ENCODE peak calls at places on chromosome 12, in nine cellular contexts. I, F, D, S, B, P, W, C and A are unnamed samples.
A peak's percentile ranks its signal among the peaks of the same experiment; 100 is the strongest.

GRCh38 chr12:110355080-110355479 is 48.4 kb downstream of the ANAPC7 start:
- DNase-seq in P (no peak), I (no peak), B (peak; percentile 49), S (peak; percentile 37), C (no peak), D (no peak), W (no peak), F (no peak), A (no peak)

GRCh38 chr12:23004473-23005020 is 379.6 kb downstream of the ETNK1 start:
- DNase-seq in F (no peak), P (no peak), W (no peak), D (no peak), C (no peak), B (no peak), I (no peak), S (no peak), A (no peak)

GRCh38 chr12:107545737-107546363 is 139.7 kb upstream of the PWP1 start:
- DNase-seq in F (no peak), S (no peak), D (no peak), C (no peak), W (no peak), I (no peak), P (peak; percentile 37), B (no peak), A (no peak)

GRCh38 chr12:94207467-94208432 is 59.4 kb downstream of the PLXNC1 start:
- DNase-seq in W (no peak), C (no peak), D (peak; percentile 76), B (no peak), P (no peak), I (no peak), S (no peak), F (peak; percentile 61), A (no peak)

GRCh38 chr12:113894717-113895116 is 71.4 kb downstream of the RBM19 start:
- DNase-seq in P (no peak), C (no peak), W (no peak), S (no peak), I (no peak), F (no peak), D (no peak), B (no peak), A (no peak)

GRCh38 chr12:103499571-103499970 is 3.8 kb upstream of the C12orf42 start:
- DNase-seq in F (no peak), P (no peak), W (no peak), B (no peak), I (no peak), C (no peak), S (no peak), D (no peak), A (no peak)

GRCh38 chr12:111628505-111629260 is 29.6 kb upstream of the ATXN2 start:
- DNase-seq in D (no peak), W (no peak), F (no peak), I (no peak), C (no peak), S (no peak), P (no peak), B (no peak), A (no peak)

GRCh38 chr12:57242691-57243454 is 8.1 kb downstream of the STAC3 start:
- DNase-seq in B (peak; percentile 59), S (peak; percentile 89), C (no peak), D (peak; percentile 61), F (peak; percentile 52), I (peak; percentile 71), W (peak; percentile 63), P (peak; percentile 35), A (peak; percentile 97)

GRCh38 chr12:54654926-54655325 is 6.8 kb upstream of the DCD start:
- DNase-seq in C (no peak), D (no peak), S (no peak), I (no peak), P (no peak), W (no peak), F (no peak), B (no peak), A (no peak)

GRCh38 chr12:4824415-4824814 is 85.3 kb upstream of the KCNA1 start:
- DNase-seq in P (peak; percentile 74), D (no peak), C (no peak), W (no peak), I (no peak), F (peak; percentile 48), S (no peak), B (no peak), A (no peak)

GRCh38 chr12:49706351-49707126 is 666 bp downstream of the FMNL3 start:
- DNase-seq in B (no peak), I (peak; percentile 65), S (peak; percentile 57), P (peak; percentile 47), D (peak; percentile 38), C (no peak), F (peak; percentile 40), W (peak; percentile 26), A (peak; percentile 40)

GRCh38 chr12:116594325-116595038 is 35.3 kb downstream of the MAP1LC3B2 start:
- DNase-seq in P (no peak), B (peak; percentile 38), S (no peak), W (no peak), I (no peak), D (peak; percentile 72), C (no peak), F (no peak), A (no peak)

GRCh38 chr12:115799610-115800009 is 477.9 kb downstream of the MED13L start:
- DNase-seq in W (no peak), C (no peak), F (no peak), I (no peak), D (no peak), B (no peak), S (no peak), P (no peak), A (no peak)

GRCh38 chr12:694734-695503 is 31.7 kb upstream of the NINJ2 start:
- DNase-seq in I (no peak), C (no peak), S (no peak), P (no peak), F (no peak), B (no peak), D (no peak), W (no peak), A (no peak)

GRCh38 chr12:697426-697825 is 34.2 kb upstream of the NINJ2 start:
- DNase-seq in B (no peak), W (no peak), P (no peak), D (no peak), I (no peak), S (no peak), C (no peak), F (no peak), A (no peak)

GRCh38 chr12:701896-702539 is 38.8 kb upstream of the NINJ2 start:
- DNase-seq in D (no peak), W (no peak), P (no peak), F (peak; percentile 29), I (peak; percentile 69), S (no peak), B (no peak), C (no peak), A (no peak)

GRCh38 chr12:704516-705242 is 41.4 kb upstream of the NINJ2 start:
- DNase-seq in F (no peak), S (no peak), P (no peak), W (no peak), D (no peak), C (no peak), B (peak; percentile 78), I (no peak), A (no peak)

DNA sequence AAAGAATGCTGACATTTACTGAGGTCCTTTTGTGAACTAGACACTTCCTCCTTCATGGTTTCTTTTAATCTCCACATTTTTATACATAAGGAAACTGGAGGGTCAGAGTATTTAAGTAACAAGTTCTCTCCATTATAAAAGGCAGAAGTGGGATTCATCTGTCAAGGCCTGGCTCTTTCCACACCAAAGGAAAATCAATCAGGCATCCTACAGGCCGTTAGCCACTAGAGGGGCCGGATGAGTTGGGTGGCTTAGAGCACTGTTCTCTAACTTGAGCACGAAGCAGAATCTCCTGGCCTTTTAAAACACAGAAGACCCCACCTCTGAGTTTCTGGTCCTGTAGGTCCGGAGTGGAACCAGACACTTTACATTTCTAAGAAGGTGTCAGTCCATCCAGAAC is 36.8 kb upstream of the NINJ2 start:
- DNase-seq in P (no peak), S (no peak), F (no peak), D (no peak), W (no peak), I (no peak), B (no peak), C (no peak), A (no peak)
- TF ChIP-seq CTCF in P (no peak), S (no peak), F (no peak), D (no peak), W (no peak), I (no peak), B (no peak), C (no peak), A (no peak)

GRCh38 chr12:14454098-14454907 is 88.8 kb downstream of the ATF7IP start:
- DNase-seq in F (peak; percentile 66), C (no peak), D (no peak), W (no peak), B (no peak), P (peak; percentile 34), S (peak; percentile 51), I (no peak), A (no peak)
- TF ChIP-seq CTCF in F (peak; percentile 74), C (peak; percentile 35), D (peak; percentile 20), W (peak; percentile 43), B (no peak), P (peak; percentile 63), S (peak; percentile 74), I (no peak), A (peak; percentile 71)

GRCh38 chr12:44968960-44969359 is 81.9 kb downstream of the DBX2 start:
- DNase-seq in B (no peak), P (no peak), I (no peak), W (no peak), F (no peak), S (no peak), D (no peak), C (no peak), A (no peak)

GRCh38 chr12:44976246-44976645 is 74.7 kb downstream of the DBX2 start:
- DNase-seq in S (no peak), W (no peak), C (no peak), D (no peak), P (no peak), F (no peak), I (no peak), B (no peak), A (no peak)

DNA sequence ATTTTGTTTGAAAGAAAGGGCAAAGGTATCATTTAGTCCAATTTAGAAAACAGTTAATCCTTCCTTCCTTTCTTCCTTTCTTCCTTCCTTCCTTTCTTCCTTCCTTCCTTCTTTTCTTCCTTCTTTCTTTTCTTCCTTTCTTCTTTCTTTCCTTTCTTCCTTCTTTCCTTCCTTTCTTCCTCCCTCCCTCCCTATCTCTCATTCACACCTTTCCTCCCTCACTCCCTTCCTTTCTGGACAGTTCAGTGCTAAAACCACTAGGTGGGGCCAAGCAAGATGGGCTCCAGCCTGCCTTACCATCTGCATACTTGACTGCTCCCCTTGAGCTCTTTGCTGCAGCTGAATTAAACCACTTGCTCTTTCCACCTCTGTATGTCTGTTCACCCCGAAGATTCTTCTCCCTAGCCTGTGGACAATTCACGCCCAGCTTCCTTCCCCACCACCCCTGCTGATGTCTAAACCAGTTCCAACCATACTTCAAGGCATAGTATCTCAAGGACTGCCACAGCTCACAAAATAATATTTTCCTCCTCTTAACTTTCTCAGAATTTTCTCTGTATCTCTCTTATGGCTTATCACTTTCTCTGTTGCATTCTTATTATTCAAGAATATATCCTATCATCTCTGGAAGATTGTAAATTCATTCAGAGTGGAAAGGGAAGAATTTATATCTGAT is 78.0 kb downstream of the DBX2 start:
- DNase-seq in F (peak; percentile 9), S (no peak), P (no peak), C (no peak), W (no peak), I (no peak), D (no peak), B (no peak), A (peak; percentile 38)
- TF ChIP-seq CTCF in F (peak; percentile 49), S (peak; percentile 28), P (no peak), C (peak; percentile 7), W (no peak), I (no peak), D (no peak), B (no peak), A (peak; percentile 74)

GRCh38 chr12:13347241-13348043 is 150.9 kb downstream of the EMP1 start:
- DNase-seq in P (peak; percentile 56), D (no peak), S (no peak), I (peak; percentile 81), W (no peak), B (no peak), F (peak; percentile 36), C (no peak), A (no peak)
- TF ChIP-seq CTCF in P (no peak), D (no peak), S (no peak), I (no peak), W (no peak), B (no peak), F (no peak), C (no peak), A (no peak)